ENCODE peak calls at places on chromosomes 2 and 18, in five cellular contexts. S is lower lobe of right lung, Z is A549, T is BE2C, B is astrocyte. L is an unnamed sample.

GRCh38 chr2:109208071-109208950 is 79.3 kb downstream of the SH3RF3 start:
- DNase-seq in S (no peak), Z (peak; percentile 29), B (peak; percentile 38), T (no peak), L (no peak)

GRCh38 chr2:187867165-187867564 is 312.9 kb upstream of the TFPI start:
- DNase-seq in Z (no peak), T (no peak), S (no peak), B (no peak), L (no peak)

GRCh38 chr2:198376677-198377076 is 572.3 kb downstream of the PLCL1 start:
- DNase-seq in T (no peak), S (no peak), B (peak; percentile 30), Z (peak; percentile 6), L (no peak)

GRCh38 chr2:167140330-167140729 is 252.1 kb downstream of the XIRP2 start:
- DNase-seq in B (no peak), S (no peak), T (no peak), Z (no peak), L (no peak)

GRCh38 chr2:241007880-241008710 is 9.7 kb downstream of the SNED1 start:
- DNase-seq in Z (no peak), S (peak; percentile 42), T (no peak), B (no peak), L (no peak)

GRCh38 chr18:23330423-23330822 is 122.7 kb upstream of the RIOK3 start:
- DNase-seq in S (peak; percentile 55), T (no peak), Z (no peak), B (no peak), L (no peak)

GRCh38 chr2:112881217-112882000 is 29.6 kb upstream of the IL37 start:
- DNase-seq in B (peak; percentile 94), S (peak; percentile 66), Z (no peak), T (no peak), L (no peak)

GRCh38 chr2:233817995-233818638 is 36.2 kb downstream of the HJURP start:
- DNase-seq in B (no peak), Z (no peak), T (no peak), S (no peak), L (no peak)

GRCh38 chr18:3919396-3920061 is 469.6 kb downstream of the TGIF1 start:
- DNase-seq in S (no peak), T (no peak), Z (no peak), B (no peak), L (no peak)

GRCh38 chr18:49494660-49495059 is 7.6 kb upstream of the C18orf32 start:
- DNase-seq in S (no peak), T (no peak), B (no peak), Z (no peak), L (no peak)

DNA sequence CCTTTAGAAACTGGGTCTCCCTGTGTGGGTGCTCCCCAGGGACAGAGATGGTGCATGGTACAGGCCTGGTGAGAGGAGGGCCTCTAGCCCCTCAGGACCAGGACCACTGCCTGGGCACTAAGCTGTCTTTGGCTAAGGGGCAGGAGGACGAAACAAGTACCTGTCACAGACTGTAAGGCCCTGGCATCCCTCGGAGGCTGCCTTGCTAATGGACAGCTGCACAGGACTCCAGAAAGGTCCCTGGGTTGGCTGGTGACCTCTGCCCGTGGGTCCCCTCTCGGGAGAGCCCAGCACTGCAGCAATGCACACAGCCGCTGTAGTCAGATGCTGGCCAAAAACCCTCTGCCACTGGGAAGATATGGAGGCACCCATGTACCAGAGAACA is 14.3 kb downstream of the HS6ST1 start:
- DNase-seq in Z (no peak), S (no peak), T (no peak), B (no peak), L (no peak)
- TF ChIP-seq CTCF in Z (no peak), S (no peak), T (no peak), B (no peak), L (no peak)

GRCh38 chr2:39300044-39300820 is 56.5 kb upstream of the CDKL4 start:
- DNase-seq in B (no peak), S (no peak), Z (no peak), T (no peak), L (no peak)
- H3K4me1 ChIP-seq in B (no peaks in the 10 kb centered on the region), S (no peaks in the 10 kb centered on the region), Z (no peaks in the 10 kb centered on the region), T (no peaks in the 10 kb centered on the region), L (no peaks in the 10 kb centered on the region)

DNA sequence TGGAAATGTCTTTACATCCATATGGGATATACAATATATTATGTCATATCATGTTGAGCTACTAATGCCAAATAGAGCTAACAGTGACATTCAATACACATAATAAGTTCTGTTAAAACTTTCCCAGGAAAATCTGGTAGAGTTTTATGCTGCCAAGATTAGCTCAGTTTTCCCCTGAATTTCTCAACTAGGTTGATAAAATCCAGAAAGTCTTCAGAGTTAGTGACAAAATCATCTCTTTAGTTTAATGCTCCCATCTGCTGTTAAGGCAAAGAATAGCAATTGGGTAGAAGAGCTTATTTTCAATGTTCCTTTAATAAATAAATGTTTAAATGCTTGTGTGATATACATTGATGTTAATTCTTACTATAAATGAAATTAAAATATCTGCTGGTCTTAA is 10.0 kb downstream of the COL3A1 start:
- DNase-seq in S (no peak), B (peak; percentile 58), T (no peak), Z (peak; percentile 36), L (no peak)
- TF ChIP-seq CTCF in S (no peak), B (peak; percentile 31), T (peak; percentile 13), Z (peak; percentile 41), L (no peak)

GRCh38 chr2:106192752-106193490 is 1.2 kb downstream of the UXS1 start:
- DNase-seq in B (peak; percentile 76), Z (peak; percentile 45), T (no peak), S (peak; percentile 82), L (peak; percentile 48)
- H3K4me1 ChIP-seq in B (peaks cover 6% of the 10 kb centered on the region), Z (peaks cover 22% of the 10 kb centered on the region), T (no peaks in the 10 kb centered on the region), S (peaks cover 56% of the 10 kb centered on the region), L (peaks cover 23% of the 10 kb centered on the region)

DNA sequence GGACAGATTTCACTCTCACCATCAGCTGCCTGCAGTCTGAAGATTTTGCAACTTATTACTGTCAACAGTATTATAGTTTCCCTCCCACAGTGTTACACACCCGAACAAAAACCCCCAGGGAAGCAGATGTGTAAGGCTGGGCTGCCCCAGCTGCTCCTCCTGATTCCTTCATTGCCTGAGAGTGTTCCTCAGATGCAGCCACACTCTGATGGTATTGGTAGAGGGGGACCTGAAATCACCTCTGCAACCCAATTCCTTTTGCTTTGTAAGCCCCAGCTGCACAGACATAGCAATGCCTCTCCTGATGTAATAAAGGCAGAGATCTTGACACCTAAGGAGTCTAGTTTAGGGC is 1529.8 kb downstream of the RPIA start:
- DNase-seq in Z (no peak), T (no peak), B (no peak), S (no peak), L (no peak)
- TF ChIP-seq CTCF in Z (no peak), T (no peak), B (no peak), S (no peak), L (no peak)

GRCh38 chr2:18829976-18830375 is 240.6 kb upstream of the NT5C1B start:
- DNase-seq in S (no peak), T (no peak), B (peak; percentile 64), Z (no peak), L (no peak)
- H3K4me1 ChIP-seq in S (peaks cover 15% of the 10 kb centered on the region), T (no peaks in the 10 kb centered on the region), B (peaks cover 30% of the 10 kb centered on the region), Z (peaks cover 36% of the 10 kb centered on the region), L (peaks cover 55% of the 10 kb centered on the region)

DNA sequence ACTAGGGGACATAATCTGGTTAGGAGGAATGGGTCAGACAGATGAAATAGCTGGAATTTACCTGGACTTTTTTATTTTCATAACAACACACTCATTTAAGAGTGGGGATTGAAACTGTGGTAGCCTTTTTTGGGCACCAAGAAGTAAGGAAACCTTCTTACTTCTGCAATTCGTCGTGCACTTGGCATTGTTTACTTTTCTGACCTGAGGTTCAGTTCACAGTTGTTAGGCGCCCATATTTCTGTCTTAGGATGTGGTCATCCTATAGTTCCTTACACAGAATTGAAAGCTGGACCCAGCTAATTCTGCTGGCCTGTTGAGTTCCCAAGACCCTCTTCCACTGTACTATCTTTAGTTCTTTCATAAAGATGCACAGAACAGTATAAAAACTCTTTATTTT is 72.9 kb downstream of the TMX3 start:
- DNase-seq in Z (no peak), B (no peak), T (no peak), S (no peak), L (no peak)
- TF ChIP-seq CTCF in Z (no peak), B (no peak), T (no peak), S (no peak), L (no peak)

L was measured in Caco-2.